ENCODE peak calls at places on chromosome 1, in ten cellular contexts. One of them, this sample, is unnamed. For H3K4me1, the result is how much of the 10 kb centered on the place peaks cover.

GRCh38 chr1:245605480-245606156 is 450.8 kb downstream of the KIF26B start:
- DNase-seq in A549: no peak
- DNase-seq in body of pancreas: peak
- DNase-seq in ovary: no peak
- DNase-seq in breast epithelium: no peak
- DNase-seq in IMR-90: peak
- DNase-seq in tibial nerve: no peak
- DNase-seq in spleen: no peak
- DNase-seq in Peyer's patch: no peak
- DNase-seq in heart left ventricle: no peak
- DNase-seq in this sample: no peak

GRCh38 chr1:51648180-51649109 is 31.6 kb downstream of the OSBPL9 start:
- DNase-seq in body of pancreas: peak
- DNase-seq in breast epithelium: no peak
- DNase-seq in heart left ventricle: no peak
- DNase-seq in Peyer's patch: peak
- DNase-seq in tibial nerve: no peak
- DNase-seq in spleen: no peak
- DNase-seq in IMR-90: peak
- DNase-seq in A549: no peak
- DNase-seq in ovary: no peak
- DNase-seq in this sample: peak

GRCh38 chr1:211699059-211699458 is 23.6 kb upstream of the NEK2 start:
- DNase-seq in Peyer's patch: no peak
- DNase-seq in A549: no peak
- DNase-seq in spleen: no peak
- DNase-seq in tibial nerve: no peak
- DNase-seq in body of pancreas: no peak
- DNase-seq in IMR-90: no peak
- DNase-seq in heart left ventricle: no peak
- DNase-seq in breast epithelium: no peak
- DNase-seq in ovary: no peak
- DNase-seq in this sample: no peak

GRCh38 chr1:213374369-213374768 is 323.3 kb downstream of the RPS6KC1 start:
- DNase-seq in tibial nerve: peak
- DNase-seq in breast epithelium: peak
- DNase-seq in Peyer's patch: peak
- DNase-seq in heart left ventricle: peak
- DNase-seq in IMR-90: peak
- DNase-seq in body of pancreas: peak
- DNase-seq in spleen: no peak
- DNase-seq in A549: peak
- DNase-seq in ovary: no peak
- DNase-seq in this sample: peak

GRCh38 chr1:175927944-175928343 is 184.5 kb upstream of the TNR start:
- DNase-seq in A549: no peak
- DNase-seq in body of pancreas: no peak
- DNase-seq in heart left ventricle: no peak
- DNase-seq in Peyer's patch: no peak
- DNase-seq in tibial nerve: no peak
- DNase-seq in breast epithelium: no peak
- DNase-seq in IMR-90: no peak
- DNase-seq in ovary: no peak
- DNase-seq in spleen: no peak
- DNase-seq in this sample: no peak

GRCh38 chr1:68506386-68506785 is 9.5 kb upstream of the DEPDC1 start:
- DNase-seq in spleen: no peak
- DNase-seq in tibial nerve: no peak
- DNase-seq in IMR-90: peak
- DNase-seq in ovary: no peak
- DNase-seq in A549: no peak
- DNase-seq in body of pancreas: no peak
- DNase-seq in breast epithelium: no peak
- DNase-seq in heart left ventricle: no peak
- DNase-seq in Peyer's patch: no peak
- DNase-seq in this sample: no peak

GRCh38 chr1:214660900-214661299 is 57.9 kb downstream of the CENPF start:
- DNase-seq in heart left ventricle: no peak
- DNase-seq in ovary: peak
- DNase-seq in IMR-90: peak
- DNase-seq in A549: no peak
- DNase-seq in body of pancreas: peak
- DNase-seq in breast epithelium: no peak
- DNase-seq in spleen: no peak
- DNase-seq in tibial nerve: peak
- DNase-seq in Peyer's patch: no peak
- DNase-seq in this sample: peak

GRCh38 chr1:236148471-236148847 is 6.1 kb downstream of the GPR137B start:
- DNase-seq in Peyer's patch: no peak
- DNase-seq in heart left ventricle: no peak
- DNase-seq in breast epithelium: no peak
- DNase-seq in spleen: no peak
- DNase-seq in body of pancreas: peak
- DNase-seq in ovary: no peak
- DNase-seq in A549: no peak
- DNase-seq in tibial nerve: no peak
- DNase-seq in IMR-90: peak
- DNase-seq in this sample: no peak

GRCh38 chr1:225480825-225481434 is 53.1 kb upstream of the LBR start:
- DNase-seq in body of pancreas: peak
- DNase-seq in breast epithelium: peak
- DNase-seq in ovary: no peak
- DNase-seq in IMR-90: no peak
- DNase-seq in A549: peak
- DNase-seq in Peyer's patch: peak
- DNase-seq in tibial nerve: no peak
- DNase-seq in spleen: no peak
- DNase-seq in heart left ventricle: no peak
- DNase-seq in this sample: peak

GRCh38 chr1:224067207-224067606 is 46.7 kb upstream of the FBXO28 start:
- DNase-seq in spleen: no peak
- DNase-seq in Peyer's patch: no peak
- DNase-seq in breast epithelium: no peak
- DNase-seq in body of pancreas: no peak
- DNase-seq in A549: no peak
- DNase-seq in heart left ventricle: no peak
- DNase-seq in ovary: no peak
- DNase-seq in IMR-90: no peak
- DNase-seq in tibial nerve: no peak
- DNase-seq in this sample: no peak

GRCh38 chr1:226111109-226111864 is 48.8 kb downstream of the H3-3A start:
- DNase-seq in ovary: no peak
- DNase-seq in breast epithelium: no peak
- DNase-seq in tibial nerve: peak
- DNase-seq in A549: no peak
- DNase-seq in heart left ventricle: no peak
- DNase-seq in Peyer's patch: no peak
- DNase-seq in IMR-90: no peak
- DNase-seq in spleen: no peak
- DNase-seq in body of pancreas: no peak
- DNase-seq in this sample: no peak

DNA sequence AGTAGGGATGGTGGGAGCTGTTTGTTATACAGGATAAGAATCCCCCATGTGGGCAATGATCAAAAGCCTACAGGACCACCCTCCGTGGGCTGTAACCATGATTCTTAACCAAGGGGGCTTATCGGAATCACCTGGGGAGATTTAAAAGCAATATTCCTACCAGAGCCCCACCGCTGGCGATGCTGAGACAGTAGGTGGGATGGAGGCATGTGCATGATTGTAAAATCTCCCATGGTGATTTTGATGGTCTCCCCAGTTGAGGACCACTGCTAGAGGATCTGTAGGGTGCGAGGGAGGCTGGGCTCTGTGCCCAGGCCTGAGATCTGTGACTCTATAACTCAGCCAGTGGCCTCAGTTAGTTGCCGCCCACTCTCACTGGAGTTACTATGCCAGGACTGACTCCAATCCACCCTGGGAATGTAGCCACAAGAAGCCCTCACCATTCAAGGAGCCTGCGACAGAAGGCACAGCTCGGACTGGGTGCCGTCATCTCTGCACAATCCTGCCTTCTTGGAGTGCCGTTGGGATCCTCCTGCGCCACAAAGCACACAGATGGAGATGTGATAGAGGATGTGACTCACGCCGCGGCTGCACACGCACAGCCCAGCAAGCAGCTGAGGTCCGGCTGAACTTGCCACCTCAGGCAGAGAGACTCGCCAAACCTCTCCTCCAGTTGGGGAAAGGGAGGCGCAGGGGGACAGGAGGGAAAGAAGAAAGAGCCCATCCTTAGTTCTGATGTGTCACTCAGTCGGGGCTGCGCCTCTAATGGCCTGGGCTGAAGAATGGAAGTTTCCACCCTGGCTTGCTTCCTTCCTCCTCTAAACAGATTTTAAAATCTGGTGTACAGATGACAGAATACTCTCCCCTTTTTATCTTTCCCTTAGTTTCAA is 26.5 kb downstream of the AKNAD1 start:
- DNase-seq in heart left ventricle: peak
- DNase-seq in spleen: peak
- DNase-seq in tibial nerve: peak
- DNase-seq in Peyer's patch: peak
- DNase-seq in IMR-90: peak
- DNase-seq in body of pancreas: peak
- DNase-seq in breast epithelium: peak
- DNase-seq in ovary: no peak
- DNase-seq in A549: peak
- DNase-seq in this sample: peak
- TF ChIP-seq POLR2A in heart left ventricle: no peak
- TF ChIP-seq POLR2A in spleen: no peak
- TF ChIP-seq POLR2A in tibial nerve: no peak
- TF ChIP-seq POLR2A in Peyer's patch: no peak
- TF ChIP-seq POLR2A in IMR-90: peak
- TF ChIP-seq POLR2A in body of pancreas: no peak
- TF ChIP-seq POLR2A in breast epithelium: no peak
- TF ChIP-seq POLR2A in ovary: no peak
- TF ChIP-seq POLR2A in A549: peak
- TF ChIP-seq POLR2A in this sample: no peak

DNA sequence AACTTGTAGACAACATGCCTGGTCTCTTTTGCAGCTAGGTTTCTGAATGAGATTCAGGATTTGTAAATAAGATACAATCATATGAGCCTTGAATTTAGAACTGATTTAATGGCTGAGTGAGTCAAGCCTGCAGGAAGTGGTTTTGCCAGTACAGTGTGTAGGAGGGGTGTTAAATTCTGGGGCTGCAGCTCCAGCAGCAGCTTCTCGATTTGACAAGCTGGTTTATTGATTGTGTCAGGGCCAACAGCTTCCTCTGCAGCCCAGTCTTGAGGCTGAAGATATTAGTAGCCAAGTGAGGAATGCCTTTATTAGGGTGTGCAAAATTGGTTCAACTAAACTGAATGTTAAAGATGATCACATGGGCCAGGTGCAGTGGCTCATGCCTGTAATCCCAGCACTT is 11.5 kb upstream of the PLA2G5 start:
- DNase-seq in heart left ventricle: no peak
- DNase-seq in spleen: no peak
- DNase-seq in breast epithelium: no peak
- DNase-seq in ovary: no peak
- DNase-seq in IMR-90: peak
- DNase-seq in tibial nerve: no peak
- DNase-seq in body of pancreas: peak
- DNase-seq in A549: no peak
- DNase-seq in Peyer's patch: no peak
- DNase-seq in this sample: no peak
- H3K4me1 ChIP-seq in heart left ventricle: under half
- H3K4me1 ChIP-seq in spleen: under half
- H3K4me1 ChIP-seq in breast epithelium: under half
- H3K4me1 ChIP-seq in ovary: under half
- H3K4me1 ChIP-seq in IMR-90: under half
- H3K4me1 ChIP-seq in tibial nerve: under half
- H3K4me1 ChIP-seq in body of pancreas: under half
- H3K4me1 ChIP-seq in A549: under half
- H3K4me1 ChIP-seq in Peyer's patch: under half
- H3K4me1 ChIP-seq in this sample: under half

DNA sequence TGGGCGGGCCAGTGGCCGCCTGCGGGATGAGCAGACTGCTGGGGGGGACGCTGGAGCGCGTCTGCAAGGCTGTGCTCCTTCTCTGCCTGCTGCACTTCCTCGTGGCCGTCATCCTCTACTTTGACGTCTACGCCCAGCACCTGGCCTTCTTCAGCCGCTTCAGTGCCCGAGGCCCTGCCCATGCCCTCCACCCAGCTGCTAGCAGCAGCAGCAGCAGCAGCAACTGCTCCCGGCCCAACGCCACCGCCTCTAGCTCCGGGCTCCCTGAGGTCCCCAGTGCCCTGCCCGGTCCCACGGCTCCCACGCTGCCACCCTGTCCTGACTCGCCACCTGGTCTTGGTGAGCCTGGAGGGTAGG is 2.1 kb downstream of the B4GALT2 start:
- DNase-seq in spleen: no peak
- DNase-seq in tibial nerve: no peak
- DNase-seq in heart left ventricle: no peak
- DNase-seq in ovary: no peak
- DNase-seq in A549: no peak
- DNase-seq in IMR-90: no peak
- DNase-seq in breast epithelium: no peak
- DNase-seq in Peyer's patch: peak
- DNase-seq in body of pancreas: peak
- DNase-seq in this sample: peak
- H3K4me3 ChIP-seq in spleen: no peak
- H3K4me3 ChIP-seq in tibial nerve: no peak
- H3K4me3 ChIP-seq in heart left ventricle: no peak
- H3K4me3 ChIP-seq in ovary: no peak
- H3K4me3 ChIP-seq in A549: no peak
- H3K4me3 ChIP-seq in IMR-90: no peak
- H3K4me3 ChIP-seq in breast epithelium: peak
- H3K4me3 ChIP-seq in Peyer's patch: no peak
- H3K4me3 ChIP-seq in body of pancreas: no peak
- H3K4me3 ChIP-seq in this sample: no peak

GRCh38 chr1:155324041-155324716 is 3.5 kb downstream of the RUSC1 start:
- DNase-seq in IMR-90: peak
- DNase-seq in tibial nerve: peak
- DNase-seq in Peyer's patch: peak
- DNase-seq in spleen: peak
- DNase-seq in A549: peak
- DNase-seq in heart left ventricle: peak
- DNase-seq in breast epithelium: peak
- DNase-seq in body of pancreas: peak
- DNase-seq in ovary: peak
- DNase-seq in this sample: peak

GRCh38 chr1:155322571-155322952 is 1.9 kb downstream of the RUSC1 start:
- DNase-seq in Peyer's patch: no peak
- DNase-seq in ovary: peak
- DNase-seq in tibial nerve: no peak
- DNase-seq in breast epithelium: no peak
- DNase-seq in spleen: peak
- DNase-seq in heart left ventricle: peak
- DNase-seq in A549: peak
- DNase-seq in body of pancreas: peak
- DNase-seq in IMR-90: peak
- DNase-seq in this sample: no peak

GRCh38 chr1:155324717-155325595 is 4.3 kb downstream of the RUSC1 start:
- DNase-seq in Peyer's patch: peak
- DNase-seq in body of pancreas: peak
- DNase-seq in A549: peak
- DNase-seq in tibial nerve: no peak
- DNase-seq in spleen: peak
- DNase-seq in breast epithelium: peak
- DNase-seq in ovary: peak
- DNase-seq in heart left ventricle: peak
- DNase-seq in IMR-90: peak
- DNase-seq in this sample: peak

GRCh38 chr1:155322953-155323728 is 2.4 kb downstream of the RUSC1 start:
- DNase-seq in ovary: peak
- DNase-seq in IMR-90: peak
- DNase-seq in heart left ventricle: peak
- DNase-seq in body of pancreas: peak
- DNase-seq in A549: peak
- DNase-seq in Peyer's patch: peak
- DNase-seq in tibial nerve: peak
- DNase-seq in breast epithelium: peak
- DNase-seq in spleen: peak
- DNase-seq in this sample: peak

GRCh38 chr1:155323729-155324040 is 3.0 kb downstream of the RUSC1 start:
- DNase-seq in A549: peak
- DNase-seq in tibial nerve: peak
- DNase-seq in Peyer's patch: peak
- DNase-seq in ovary: peak
- DNase-seq in IMR-90: peak
- DNase-seq in spleen: peak
- DNase-seq in body of pancreas: peak
- DNase-seq in breast epithelium: peak
- DNase-seq in heart left ventricle: peak
- DNase-seq in this sample: peak
- TF ChIP-seq POLR2A in A549: no peak
- TF ChIP-seq POLR2A in tibial nerve: no peak
- TF ChIP-seq POLR2A in Peyer's patch: no peak
- TF ChIP-seq POLR2A in ovary: no peak
- TF ChIP-seq POLR2A in IMR-90: no peak
- TF ChIP-seq POLR2A in spleen: no peak
- TF ChIP-seq POLR2A in body of pancreas: peak
- TF ChIP-seq POLR2A in breast epithelium: no peak
- TF ChIP-seq POLR2A in heart left ventricle: no peak
- TF ChIP-seq POLR2A in this sample: no peak